ENCODE peak calls at places on chromosomes 3 and 15, in four cellular contexts. A, M, U and F are unnamed samples.

GRCh38 chr3:171088984-171089754 is 62.6 kb upstream of the SLC2A2 start:
- DNase-seq in M (no peak), U (no peak), A (peak), F (peak)

GRCh38 chr3:153162513-153163348 is 705 bp downstream of the RAP2B start:
- DNase-seq in M (peak), A (no peak), U (peak), F (no peak)

GRCh38 chr3:9794400-9794799 is 1.5 kb downstream of the ARPC4 start:
- DNase-seq in A (no peak), M (no peak), U (no peak), F (no peak)

GRCh38 chr15:27850050-27850449 is 249.1 kb downstream of the OCA2 start:
- DNase-seq in A (no peak), M (no peak), U (no peak), F (no peak)

GRCh38 chr15:90762109-90762508 is 45.0 kb downstream of the BLM start:
- DNase-seq in U (no peak), M (no peak), A (peak), F (peak)

GRCh38 chr3:186121968-186122367 is 13.1 kb upstream of the ETV5 start:
- DNase-seq in A (no peak), U (no peak), M (no peak), F (no peak)

GRCh38 chr15:71455107-71455506 is 339.8 kb downstream of the THSD4 start:
- DNase-seq in A (no peak), M (no peak), U (no peak), F (no peak)

GRCh38 chr3:27824312-27825200 is 102.4 kb upstream of the EOMES start:
- DNase-seq in A (no peak), U (no peak), M (no peak), F (no peak)

GRCh38 chr15:73353734-73354133 is 15.0 kb downstream of the HCN4 start:
- DNase-seq in M (no peak), U (no peak), A (no peak), F (no peak)

GRCh38 chr3:73681610-73682009 is 56.9 kb upstream of the PDZRN3 start:
- DNase-seq in U (no peak), M (no peak), A (peak), F (peak)

GRCh38 chr3:9666704-9667445 is 17.6 kb downstream of the MTMR14 start:
- DNase-seq in M (no peak), A (no peak), U (no peak), F (no peak)

GRCh38 chr3:153163349-153164008 is 1.5 kb downstream of the RAP2B start:
- DNase-seq in M (no peak), A (no peak), U (no peak), F (no peak)

GRCh38 chr15:85727068-85727467 is 67.7 kb downstream of the KLHL25 start:
- DNase-seq in A (no peak), U (no peak), M (no peak), F (no peak)

GRCh38 chr3:194824676-194825075 is 139.0 kb downstream of the FAM43A start:
- DNase-seq in A (no peak), U (no peak), M (no peak), F (peak)

GRCh38 chr15:73804421-73804820 is 51.3 kb upstream of the INSYN1 start:
- DNase-seq in A (no peak), M (no peak), U (no peak), F (no peak)

GRCh38 chr15:98946301-98947255 is 61.0 kb downstream of the PGPEP1L start:
- DNase-seq in U (no peak), M (no peak), A (no peak), F (no peak)

GRCh38 chr3:70108072-70108471 is 108.5 kb downstream of the SAMMSON start:
- DNase-seq in U (no peak), A (no peak), M (peak), F (no peak)

GRCh38 chr3:127172670-127173515 is 20.0 kb upstream of the PRR23E start:
- DNase-seq in U (no peak), M (peak), A (peak), F (peak)

GRCh38 chr15:79370716-79371115 is 59.8 kb downstream of the TMED3 start:
- DNase-seq in U (no peak), A (peak), M (no peak), F (no peak)

GRCh38 chr3:188542196-188542595 is 388.2 kb downstream of the LPP start:
- DNase-seq in A (no peak), M (no peak), U (no peak), F (no peak)

GRCh38 chr15:57160823-57161560 is 215.3 kb upstream of the CGNL1 start:
- DNase-seq in U (no peak), A (no peak), M (no peak), F (no peak)

GRCh38 chr3:38141173-38141951 is 2.9 kb downstream of the MYD88 start:
- DNase-seq in M (no peak), A (no peak), U (no peak), F (no peak)

GRCh38 chr15:57235865-57236264 is 140.4 kb upstream of the CGNL1 start:
- DNase-seq in U (no peak), M (no peak), A (no peak), F (no peak)

GRCh38 chr3:120568624-120569023 is 27.5 kb upstream of the NDUFB4 start:
- DNase-seq in M (no peak), U (no peak), A (no peak), F (no peak)

GRCh38 chr15:87747106-87747505 is 509.4 kb downstream of the NTRK3 start:
- DNase-seq in A (no peak), U (no peak), M (no peak), F (no peak)

GRCh38 chr15:57345584-57345983 is 30.7 kb upstream of the CGNL1 start:
- DNase-seq in A (no peak), U (no peak), M (no peak), F (no peak)

GRCh38 chr3:4416961-4417360 is 50.1 kb downstream of the SUMF1 start:
- DNase-seq in A (peak), M (peak), U (no peak), F (peak)

GRCh38 chr3:172687501-172687900 is 23.4 kb downstream of the NCEH1 start:
- DNase-seq in M (no peak), A (no peak), U (no peak), F (no peak)

GRCh38 chr15:60003243-60004018 is 680 bp upstream of the FOXB1 start:
- DNase-seq in U (peak), M (peak), A (no peak), F (no peak)

GRCh38 chr3:53056442-53056841 is 10.6 kb upstream of the SFMBT1 start:
- DNase-seq in U (no peak), A (no peak), M (no peak), F (no peak)

GRCh38 chr15:35444557-35445204 is 101.3 kb downstream of the DPH6 start:
- DNase-seq in A (no peak), U (peak), M (no peak), F (no peak)

GRCh38 chr3:25592510-25592968 is 72.2 kb downstream of the TOP2B start:
- DNase-seq in M (no peak), U (no peak), A (peak), F (peak)

GRCh38 chr3:81643721-81644120 is 117.7 kb downstream of the GBE1 start:
- DNase-seq in M (no peak), A (no peak), U (no peak), F (no peak)

GRCh38 chr3:189214651-189215050 is 42.9 kb downstream of the TPRG1 start:
- DNase-seq in M (no peak), U (no peak), A (no peak), F (no peak)